ENCODE peak calls at places on chromosome 2, in eight cellular contexts. One of them, this sample, is unnamed.

GRCh38 chr2:234304945-234305344 is 191.9 kb downstream of the ARL4C start:
- DNase-seq in tibial artery: no peak
- DNase-seq in fibroblast of villous mesenchyme: peak; percentile 32
- DNase-seq in fibroblast of mammary gland: peak; percentile 45
- DNase-seq in fibroblast of the aortic adventitia: peak; percentile 38
- DNase-seq in body of pancreas: no peak
- DNase-seq in RWPE1: peak; percentile 54
- DNase-seq in astrocyte: peak; percentile 47
- DNase-seq in this sample: no peak

GRCh38 chr2:232927041-232927792 is 57.2 kb downstream of the SNORC start:
- DNase-seq in fibroblast of mammary gland: peak; percentile 21
- DNase-seq in astrocyte: no peak
- DNase-seq in fibroblast of the aortic adventitia: peak; percentile 61
- DNase-seq in body of pancreas: no peak
- DNase-seq in fibroblast of villous mesenchyme: no peak
- DNase-seq in tibial artery: no peak
- DNase-seq in RWPE1: peak; percentile 31
- DNase-seq in this sample: peak; percentile 11

GRCh38 chr2:3784731-3785130 is 81.4 kb downstream of the DCDC2C start:
- DNase-seq in tibial artery: no peak
- DNase-seq in RWPE1: peak; percentile 27
- DNase-seq in body of pancreas: no peak
- DNase-seq in astrocyte: no peak
- DNase-seq in fibroblast of villous mesenchyme: no peak
- DNase-seq in fibroblast of the aortic adventitia: no peak
- DNase-seq in fibroblast of mammary gland: peak; percentile 77
- DNase-seq in this sample: no peak

GRCh38 chr2:43998263-43998662 is 2.5 kb upstream of the LRPPRC start:
- DNase-seq in RWPE1: no peak
- DNase-seq in fibroblast of villous mesenchyme: no peak
- DNase-seq in fibroblast of mammary gland: no peak
- DNase-seq in fibroblast of the aortic adventitia: no peak
- DNase-seq in astrocyte: no peak
- DNase-seq in body of pancreas: no peak
- DNase-seq in tibial artery: no peak
- DNase-seq in this sample: no peak

GRCh38 chr2:40148344-40148743 is 303.5 kb downstream of the SLC8A1 start:
- DNase-seq in fibroblast of mammary gland: no peak
- DNase-seq in fibroblast of the aortic adventitia: no peak
- DNase-seq in RWPE1: no peak
- DNase-seq in astrocyte: no peak
- DNase-seq in tibial artery: no peak
- DNase-seq in body of pancreas: no peak
- DNase-seq in fibroblast of villous mesenchyme: no peak
- DNase-seq in this sample: no peak

GRCh38 chr2:64179582-64180321 is 35.5 kb upstream of the PELI1 start:
- DNase-seq in fibroblast of the aortic adventitia: no peak
- DNase-seq in tibial artery: no peak
- DNase-seq in RWPE1: no peak
- DNase-seq in fibroblast of mammary gland: peak; percentile 52
- DNase-seq in body of pancreas: no peak
- DNase-seq in fibroblast of villous mesenchyme: peak; percentile 28
- DNase-seq in astrocyte: no peak
- DNase-seq in this sample: no peak

GRCh38 chr2:42752299-42752698 is 11.6 kb downstream of the OXER1 start:
- DNase-seq in fibroblast of villous mesenchyme: no peak
- DNase-seq in tibial artery: no peak
- DNase-seq in body of pancreas: no peak
- DNase-seq in astrocyte: no peak
- DNase-seq in RWPE1: no peak
- DNase-seq in fibroblast of the aortic adventitia: no peak
- DNase-seq in fibroblast of mammary gland: no peak
- DNase-seq in this sample: no peak

GRCh38 chr2:160429248-160430000 is 64.2 kb downstream of the RBMS1 start:
- DNase-seq in RWPE1: no peak
- DNase-seq in body of pancreas: no peak
- DNase-seq in fibroblast of villous mesenchyme: peak; percentile 78
- DNase-seq in astrocyte: peak; percentile 42
- DNase-seq in tibial artery: no peak
- DNase-seq in fibroblast of the aortic adventitia: peak; percentile 87
- DNase-seq in fibroblast of mammary gland: peak; percentile 83
- DNase-seq in this sample: no peak

GRCh38 chr2:30230855-30231725 is at the start of gene LBH:
- DNase-seq in tibial artery: peak; percentile 96
- DNase-seq in fibroblast of the aortic adventitia: peak; percentile 91
- DNase-seq in astrocyte: peak; percentile 67
- DNase-seq in RWPE1: peak; percentile 60
- DNase-seq in fibroblast of mammary gland: peak; percentile 71
- DNase-seq in body of pancreas: peak; percentile 72
- DNase-seq in fibroblast of villous mesenchyme: peak; percentile 84
- DNase-seq in this sample: peak; percentile 92

GRCh38 chr2:18387479-18388206 is 172.8 kb downstream of the RDH14 start:
- DNase-seq in fibroblast of mammary gland: peak; percentile 86
- DNase-seq in fibroblast of the aortic adventitia: peak; percentile 90
- DNase-seq in astrocyte: peak; percentile 45
- DNase-seq in fibroblast of villous mesenchyme: peak; percentile 79
- DNase-seq in tibial artery: peak; percentile 87
- DNase-seq in body of pancreas: peak; percentile 80
- DNase-seq in RWPE1: peak; percentile 51
- DNase-seq in this sample: peak; percentile 82

GRCh38 chr2:206011018-206011614 is 74.9 kb downstream of the INO80D start:
- DNase-seq in tibial artery: no peak
- DNase-seq in body of pancreas: no peak
- DNase-seq in fibroblast of mammary gland: no peak
- DNase-seq in fibroblast of the aortic adventitia: no peak
- DNase-seq in RWPE1: no peak
- DNase-seq in astrocyte: no peak
- DNase-seq in fibroblast of villous mesenchyme: no peak
- DNase-seq in this sample: no peak

GRCh38 chr2:211447545-211447944 is 891.1 kb downstream of the CPS1 start:
- DNase-seq in astrocyte: no peak
- DNase-seq in tibial artery: no peak
- DNase-seq in RWPE1: no peak
- DNase-seq in body of pancreas: no peak
- DNase-seq in fibroblast of mammary gland: no peak
- DNase-seq in fibroblast of the aortic adventitia: no peak
- DNase-seq in fibroblast of villous mesenchyme: no peak
- DNase-seq in this sample: no peak

GRCh38 chr2:16633632-16634430 is 31.8 kb downstream of the CYRIA start:
- DNase-seq in fibroblast of mammary gland: peak; percentile 70
- DNase-seq in RWPE1: peak; percentile 42
- DNase-seq in fibroblast of villous mesenchyme: peak; percentile 59
- DNase-seq in astrocyte: peak; percentile 66
- DNase-seq in fibroblast of the aortic adventitia: no peak
- DNase-seq in body of pancreas: no peak
- DNase-seq in tibial artery: no peak
- DNase-seq in this sample: no peak

GRCh38 chr2:237923507-237924163 is 43.2 kb upstream of the UBE2F start:
- DNase-seq in tibial artery: peak; percentile 89
- DNase-seq in RWPE1: peak; percentile 80
- DNase-seq in fibroblast of mammary gland: peak; percentile 71
- DNase-seq in body of pancreas: peak; percentile 80
- DNase-seq in astrocyte: peak; percentile 16
- DNase-seq in fibroblast of villous mesenchyme: peak; percentile 85
- DNase-seq in fibroblast of the aortic adventitia: peak; percentile 55
- DNase-seq in this sample: peak; percentile 90

GRCh38 chr2:47784349-47784851 is 1.5 kb downstream of the MSH6 start:
- DNase-seq in tibial artery: no peak
- DNase-seq in fibroblast of villous mesenchyme: peak; percentile 55
- DNase-seq in RWPE1: no peak
- DNase-seq in fibroblast of mammary gland: peak; percentile 25
- DNase-seq in astrocyte: peak; percentile 23
- DNase-seq in fibroblast of the aortic adventitia: peak; percentile 24
- DNase-seq in body of pancreas: no peak
- DNase-seq in this sample: peak; percentile 26

GRCh38 chr2:47782557-47783490 is at the start of gene MSH6:
- DNase-seq in fibroblast of villous mesenchyme: peak; percentile 89
- DNase-seq in RWPE1: peak; percentile 96
- DNase-seq in tibial artery: peak; percentile 93
- DNase-seq in fibroblast of the aortic adventitia: peak; percentile 78
- DNase-seq in fibroblast of mammary gland: peak; percentile 79
- DNase-seq in body of pancreas: peak; percentile 90
- DNase-seq in astrocyte: peak; percentile 67
- DNase-seq in this sample: peak; percentile 91

GRCh38 chr2:47783491-47784330 is 766 bp downstream of the MSH6 start:
- DNase-seq in fibroblast of villous mesenchyme: peak; percentile 65
- DNase-seq in body of pancreas: peak; percentile 64
- DNase-seq in RWPE1: peak; percentile 78
- DNase-seq in fibroblast of the aortic adventitia: peak; percentile 17
- DNase-seq in tibial artery: peak; percentile 79
- DNase-seq in fibroblast of mammary gland: peak; percentile 34
- DNase-seq in astrocyte: peak; percentile 27
- DNase-seq in this sample: peak; percentile 70

GRCh38 chr2:47785986-47786385 is 3.0 kb downstream of the MSH6 start:
- DNase-seq in astrocyte: no peak
- DNase-seq in fibroblast of mammary gland: peak; percentile 56
- DNase-seq in RWPE1: no peak
- DNase-seq in body of pancreas: no peak
- DNase-seq in fibroblast of the aortic adventitia: no peak
- DNase-seq in fibroblast of villous mesenchyme: peak; percentile 76
- DNase-seq in tibial artery: no peak
- DNase-seq in this sample: no peak
- TF ChIP-seq CTCF in astrocyte: no peak
- TF ChIP-seq CTCF in fibroblast of mammary gland: no peak
- TF ChIP-seq CTCF in RWPE1: no peak
- TF ChIP-seq CTCF in body of pancreas: no peak
- TF ChIP-seq CTCF in fibroblast of the aortic adventitia: no peak
- TF ChIP-seq CTCF in fibroblast of villous mesenchyme: no peak
- TF ChIP-seq CTCF in tibial artery: no peak
- TF ChIP-seq CTCF in this sample: no peak

DNA sequence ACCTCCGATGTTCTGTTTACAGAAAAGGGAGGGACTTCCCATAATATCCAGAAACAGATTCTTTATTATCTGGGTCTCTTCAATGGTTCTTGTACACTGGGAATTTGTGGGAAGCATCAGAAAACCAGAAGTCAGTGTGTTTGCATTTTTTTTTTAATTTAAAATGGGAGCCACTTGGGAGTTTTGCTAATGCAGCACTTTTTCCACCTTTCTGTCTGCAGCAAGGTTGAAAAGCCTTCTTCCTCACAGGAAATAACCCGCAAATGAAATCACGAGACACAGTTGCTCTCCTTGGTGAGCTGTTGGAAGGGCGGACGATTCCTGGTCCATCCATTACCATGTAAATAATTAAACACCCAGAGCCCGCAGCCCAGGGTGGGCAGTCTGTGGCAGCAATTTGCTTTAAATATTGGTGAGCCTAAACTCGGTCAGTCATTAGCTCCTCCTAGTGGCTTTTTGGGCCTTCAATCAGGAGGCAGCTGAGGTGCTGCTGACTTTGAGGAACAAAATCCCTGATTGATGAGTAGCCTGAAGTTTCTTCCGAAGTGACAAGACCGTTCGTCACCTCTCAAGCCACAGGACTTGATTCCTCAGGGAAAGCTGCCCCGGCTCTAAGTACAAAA is 471.5 kb downstream of the EPHA4 start:
- DNase-seq in tibial artery: no peak
- DNase-seq in fibroblast of the aortic adventitia: no peak
- DNase-seq in fibroblast of mammary gland: no peak
- DNase-seq in fibroblast of villous mesenchyme: no peak
- DNase-seq in RWPE1: no peak
- DNase-seq in astrocyte: no peak
- DNase-seq in body of pancreas: no peak
- DNase-seq in this sample: no peak
- TF ChIP-seq CTCF in tibial artery: no peak
- TF ChIP-seq CTCF in fibroblast of the aortic adventitia: no peak
- TF ChIP-seq CTCF in fibroblast of mammary gland: peak; percentile 16
- TF ChIP-seq CTCF in fibroblast of villous mesenchyme: no peak
- TF ChIP-seq CTCF in RWPE1: no peak
- TF ChIP-seq CTCF in astrocyte: peak; percentile 19
- TF ChIP-seq CTCF in body of pancreas: no peak
- TF ChIP-seq CTCF in this sample: no peak

GRCh38 chr2:157093666-157094065 is 163.8 kb upstream of the GALNT5 start:
- DNase-seq in RWPE1: no peak
- DNase-seq in body of pancreas: no peak
- DNase-seq in fibroblast of the aortic adventitia: no peak
- DNase-seq in astrocyte: no peak
- DNase-seq in tibial artery: no peak
- DNase-seq in fibroblast of mammary gland: no peak
- DNase-seq in fibroblast of villous mesenchyme: no peak
- DNase-seq in this sample: no peak
- TF ChIP-seq CTCF in RWPE1: no peak
- TF ChIP-seq CTCF in body of pancreas: no peak
- TF ChIP-seq CTCF in fibroblast of the aortic adventitia: no peak
- TF ChIP-seq CTCF in astrocyte: no peak
- TF ChIP-seq CTCF in tibial artery: no peak
- TF ChIP-seq CTCF in fibroblast of mammary gland: peak; percentile 24
- TF ChIP-seq CTCF in fibroblast of villous mesenchyme: no peak
- TF ChIP-seq CTCF in this sample: no peak

GRCh38 chr2:189177441-189177840 is 2.1 kb downstream of the COL5A2 start:
- DNase-seq in RWPE1: no peak
- DNase-seq in tibial artery: no peak
- DNase-seq in fibroblast of the aortic adventitia: no peak
- DNase-seq in fibroblast of mammary gland: no peak
- DNase-seq in astrocyte: no peak
- DNase-seq in fibroblast of villous mesenchyme: no peak
- DNase-seq in body of pancreas: no peak
- DNase-seq in this sample: no peak

GRCh38 chr2:189178726-189179606 is 595 bp downstream of the COL5A2 start:
- DNase-seq in body of pancreas: no peak
- DNase-seq in fibroblast of the aortic adventitia: peak; percentile 87
- DNase-seq in RWPE1: peak; percentile 11
- DNase-seq in astrocyte: peak; percentile 79
- DNase-seq in tibial artery: no peak
- DNase-seq in fibroblast of villous mesenchyme: peak; percentile 95
- DNase-seq in fibroblast of mammary gland: peak; percentile 87
- DNase-seq in this sample: peak; percentile 9

GRCh38 chr2:189179607-189179979 is at the start of gene COL5A2:
- DNase-seq in tibial artery: peak; percentile 71
- DNase-seq in fibroblast of the aortic adventitia: peak; percentile 94
- DNase-seq in astrocyte: peak; percentile 93
- DNase-seq in RWPE1: peak; percentile 13
- DNase-seq in body of pancreas: no peak
- DNase-seq in fibroblast of villous mesenchyme: peak; percentile 94
- DNase-seq in fibroblast of mammary gland: peak; percentile 94
- DNase-seq in this sample: peak; percentile 52

GRCh38 chr2:189175869-189176431 is 3.6 kb downstream of the COL5A2 start:
- DNase-seq in fibroblast of villous mesenchyme: no peak
- DNase-seq in RWPE1: no peak
- DNase-seq in body of pancreas: no peak
- DNase-seq in fibroblast of mammary gland: no peak
- DNase-seq in tibial artery: no peak
- DNase-seq in astrocyte: no peak
- DNase-seq in fibroblast of the aortic adventitia: peak; percentile 45
- DNase-seq in this sample: no peak

GRCh38 chr2:189178007-189178406 is 1.6 kb downstream of the COL5A2 start:
- DNase-seq in fibroblast of villous mesenchyme: peak; percentile 47
- DNase-seq in fibroblast of mammary gland: peak; percentile 59
- DNase-seq in fibroblast of the aortic adventitia: peak; percentile 73
- DNase-seq in astrocyte: no peak
- DNase-seq in RWPE1: peak; percentile 5
- DNase-seq in body of pancreas: no peak
- DNase-seq in tibial artery: no peak
- DNase-seq in this sample: no peak
- TF ChIP-seq CTCF in fibroblast of villous mesenchyme: peak; percentile 44
- TF ChIP-seq CTCF in fibroblast of mammary gland: peak; percentile 47
- TF ChIP-seq CTCF in fibroblast of the aortic adventitia: peak; percentile 51
- TF ChIP-seq CTCF in astrocyte: peak; percentile 29
- TF ChIP-seq CTCF in RWPE1: peak; percentile 57
- TF ChIP-seq CTCF in body of pancreas: no peak
- TF ChIP-seq CTCF in tibial artery: peak; percentile 40
- TF ChIP-seq CTCF in this sample: peak; percentile 45

GRCh38 chr2:174112073-174112472 is 136.3 kb downstream of the OLA1 start:
- DNase-seq in body of pancreas: no peak
- DNase-seq in fibroblast of mammary gland: no peak
- DNase-seq in astrocyte: no peak
- DNase-seq in fibroblast of villous mesenchyme: no peak
- DNase-seq in RWPE1: no peak
- DNase-seq in fibroblast of the aortic adventitia: no peak
- DNase-seq in tibial artery: no peak
- DNase-seq in this sample: no peak
- TF ChIP-seq CTCF in body of pancreas: no peak
- TF ChIP-seq CTCF in fibroblast of mammary gland: no peak
- TF ChIP-seq CTCF in astrocyte: no peak
- TF ChIP-seq CTCF in fibroblast of villous mesenchyme: no peak
- TF ChIP-seq CTCF in RWPE1: no peak
- TF ChIP-seq CTCF in fibroblast of the aortic adventitia: no peak
- TF ChIP-seq CTCF in tibial artery: no peak
- TF ChIP-seq CTCF in this sample: no peak

This sample was measured in endothelial cell.